ENCODE peak calls at places on chromosomes 4 and X, in ten cellular contexts. One of them, this sample, is unnamed.

GRCh38 chrX:118727686-118728339 is 407 bp downstream of the IL13RA1 start:
- DNase-seq in KG1: no peak
- DNase-seq in GM04504: no peak
- DNase-seq in activated CD8-positive, alpha-beta memory T cell treated with anti-CD3 and anti-CD28 coated beads, Interleukin-2, amount 50 U/mL, for 48 hours: peak; percentile 48
- DNase-seq in RWPE1: no peak
- DNase-seq in adrenal gland: peak; percentile 61
- DNase-seq in transverse colon: peak; percentile 46
- DNase-seq in activated T-helper 2 cell treated with anti-CD3 and anti-CD28 coated beads, Interferon-gamma antibody, Interleukin-2, Interleukin-4, amounts not matched to agents 10 μg/mL and 5 μg/mL and 100 μg/mL, durations not matched to agents 14 hours and 24 hours and 36 hours: no peak
- DNase-seq in stimulated activated CD4-positive, alpha-beta T cell treated with anti-CD3 and anti-CD28 coated beads, TNF-alpha, amount 100 ng/mL, for 48 hours: no peak
- DNase-seq in ovary: peak; percentile 66
- DNase-seq in this sample: no peak

GRCh38 chrX:103730147-103730546 is 19.4 kb downstream of the TMEM31 start:
- DNase-seq in KG1: no peak
- DNase-seq in GM04504: no peak
- DNase-seq in activated CD8-positive, alpha-beta memory T cell treated with anti-CD3 and anti-CD28 coated beads, Interleukin-2, amount 50 U/mL, for 48 hours: no peak
- DNase-seq in RWPE1: no peak
- DNase-seq in adrenal gland: no peak
- DNase-seq in transverse colon: no peak
- DNase-seq in activated T-helper 2 cell treated with anti-CD3 and anti-CD28 coated beads, Interferon-gamma antibody, Interleukin-2, Interleukin-4, amounts not matched to agents 10 μg/mL and 5 μg/mL and 100 μg/mL, durations not matched to agents 14 hours and 24 hours and 36 hours: no peak
- DNase-seq in stimulated activated CD4-positive, alpha-beta T cell treated with anti-CD3 and anti-CD28 coated beads, TNF-alpha, amount 100 ng/mL, for 48 hours: no peak
- DNase-seq in ovary: no peak
- DNase-seq in this sample: no peak

GRCh38 chr4:632926-633325 is 7.6 kb downstream of the PDE6B start:
- DNase-seq in KG1: no peak
- DNase-seq in GM04504: no peak
- DNase-seq in activated CD8-positive, alpha-beta memory T cell treated with anti-CD3 and anti-CD28 coated beads, Interleukin-2, amount 50 U/mL, for 48 hours: no peak
- DNase-seq in RWPE1: no peak
- DNase-seq in adrenal gland: no peak
- DNase-seq in transverse colon: no peak
- DNase-seq in activated T-helper 2 cell treated with anti-CD3 and anti-CD28 coated beads, Interferon-gamma antibody, Interleukin-2, Interleukin-4, amounts not matched to agents 10 μg/mL and 5 μg/mL and 100 μg/mL, durations not matched to agents 14 hours and 24 hours and 36 hours: no peak
- DNase-seq in stimulated activated CD4-positive, alpha-beta T cell treated with anti-CD3 and anti-CD28 coated beads, TNF-alpha, amount 100 ng/mL, for 48 hours: no peak
- DNase-seq in ovary: no peak
- DNase-seq in this sample: no peak

GRCh38 chr4:110195561-110196205 is 2.7 kb downstream of the ELOVL6 start:
- DNase-seq in KG1: peak; percentile 59
- DNase-seq in GM04504: no peak
- DNase-seq in activated CD8-positive, alpha-beta memory T cell treated with anti-CD3 and anti-CD28 coated beads, Interleukin-2, amount 50 U/mL, for 48 hours: no peak
- DNase-seq in RWPE1: peak; percentile 19
- DNase-seq in adrenal gland: no peak
- DNase-seq in transverse colon: no peak
- DNase-seq in activated T-helper 2 cell treated with anti-CD3 and anti-CD28 coated beads, Interferon-gamma antibody, Interleukin-2, Interleukin-4, amounts not matched to agents 10 μg/mL and 5 μg/mL and 100 μg/mL, durations not matched to agents 14 hours and 24 hours and 36 hours: no peak
- DNase-seq in stimulated activated CD4-positive, alpha-beta T cell treated with anti-CD3 and anti-CD28 coated beads, TNF-alpha, amount 100 ng/mL, for 48 hours: no peak
- DNase-seq in ovary: no peak
- DNase-seq in this sample: no peak

GRCh38 chr4:71518283-71518989 is 179.6 kb downstream of the SLC4A4 start:
- DNase-seq in KG1: no peak
- DNase-seq in GM04504: no peak
- DNase-seq in activated CD8-positive, alpha-beta memory T cell treated with anti-CD3 and anti-CD28 coated beads, Interleukin-2, amount 50 U/mL, for 48 hours: no peak
- DNase-seq in RWPE1: no peak
- DNase-seq in adrenal gland: no peak
- DNase-seq in transverse colon: no peak
- DNase-seq in activated T-helper 2 cell treated with anti-CD3 and anti-CD28 coated beads, Interferon-gamma antibody, Interleukin-2, Interleukin-4, amounts not matched to agents 10 μg/mL and 5 μg/mL and 100 μg/mL, durations not matched to agents 14 hours and 24 hours and 36 hours: no peak
- DNase-seq in stimulated activated CD4-positive, alpha-beta T cell treated with anti-CD3 and anti-CD28 coated beads, TNF-alpha, amount 100 ng/mL, for 48 hours: no peak
- DNase-seq in ovary: no peak
- DNase-seq in this sample: no peak

GRCh38 chr4:61427818-61428495 is 227.8 kb downstream of the ADGRL3 start:
- DNase-seq in KG1: no peak
- DNase-seq in GM04504: no peak
- DNase-seq in activated CD8-positive, alpha-beta memory T cell treated with anti-CD3 and anti-CD28 coated beads, Interleukin-2, amount 50 U/mL, for 48 hours: no peak
- DNase-seq in RWPE1: no peak
- DNase-seq in adrenal gland: no peak
- DNase-seq in transverse colon: no peak
- DNase-seq in activated T-helper 2 cell treated with anti-CD3 and anti-CD28 coated beads, Interferon-gamma antibody, Interleukin-2, Interleukin-4, amounts not matched to agents 10 μg/mL and 5 μg/mL and 100 μg/mL, durations not matched to agents 14 hours and 24 hours and 36 hours: no peak
- DNase-seq in stimulated activated CD4-positive, alpha-beta T cell treated with anti-CD3 and anti-CD28 coated beads, TNF-alpha, amount 100 ng/mL, for 48 hours: no peak
- DNase-seq in ovary: no peak
- DNase-seq in this sample: no peak

GRCh38 chrX:119989905-119990408 is 46.4 kb upstream of the NKAP start:
- DNase-seq in KG1: no peak
- DNase-seq in GM04504: no peak
- DNase-seq in activated CD8-positive, alpha-beta memory T cell treated with anti-CD3 and anti-CD28 coated beads, Interleukin-2, amount 50 U/mL, for 48 hours: no peak
- DNase-seq in RWPE1: no peak
- DNase-seq in adrenal gland: no peak
- DNase-seq in transverse colon: no peak
- DNase-seq in activated T-helper 2 cell treated with anti-CD3 and anti-CD28 coated beads, Interferon-gamma antibody, Interleukin-2, Interleukin-4, amounts not matched to agents 10 μg/mL and 5 μg/mL and 100 μg/mL, durations not matched to agents 14 hours and 24 hours and 36 hours: no peak
- DNase-seq in stimulated activated CD4-positive, alpha-beta T cell treated with anti-CD3 and anti-CD28 coated beads, TNF-alpha, amount 100 ng/mL, for 48 hours: no peak
- DNase-seq in ovary: no peak
- DNase-seq in this sample: no peak

GRCh38 chr4:16837475-16837874 is 61.0 kb downstream of the LDB2 start:
- DNase-seq in KG1: no peak
- DNase-seq in GM04504: no peak
- DNase-seq in activated CD8-positive, alpha-beta memory T cell treated with anti-CD3 and anti-CD28 coated beads, Interleukin-2, amount 50 U/mL, for 48 hours: no peak
- DNase-seq in RWPE1: no peak
- DNase-seq in adrenal gland: no peak
- DNase-seq in transverse colon: no peak
- DNase-seq in activated T-helper 2 cell treated with anti-CD3 and anti-CD28 coated beads, Interferon-gamma antibody, Interleukin-2, Interleukin-4, amounts not matched to agents 10 μg/mL and 5 μg/mL and 100 μg/mL, durations not matched to agents 14 hours and 24 hours and 36 hours: no peak
- DNase-seq in stimulated activated CD4-positive, alpha-beta T cell treated with anti-CD3 and anti-CD28 coated beads, TNF-alpha, amount 100 ng/mL, for 48 hours: no peak
- DNase-seq in ovary: no peak
- DNase-seq in this sample: no peak

GRCh38 chrX:130756233-130756632 is 146.8 kb downstream of the ENOX2 start:
- DNase-seq in KG1: no peak
- DNase-seq in GM04504: no peak
- DNase-seq in activated CD8-positive, alpha-beta memory T cell treated with anti-CD3 and anti-CD28 coated beads, Interleukin-2, amount 50 U/mL, for 48 hours: no peak
- DNase-seq in RWPE1: no peak
- DNase-seq in adrenal gland: no peak
- DNase-seq in transverse colon: no peak
- DNase-seq in activated T-helper 2 cell treated with anti-CD3 and anti-CD28 coated beads, Interferon-gamma antibody, Interleukin-2, Interleukin-4, amounts not matched to agents 10 μg/mL and 5 μg/mL and 100 μg/mL, durations not matched to agents 14 hours and 24 hours and 36 hours: no peak
- DNase-seq in stimulated activated CD4-positive, alpha-beta T cell treated with anti-CD3 and anti-CD28 coated beads, TNF-alpha, amount 100 ng/mL, for 48 hours: no peak
- DNase-seq in ovary: no peak
- DNase-seq in this sample: no peak

GRCh38 chrX:15207384-15207783 is 62.5 kb downstream of the ASB9 start:
- DNase-seq in KG1: no peak
- DNase-seq in GM04504: no peak
- DNase-seq in activated CD8-positive, alpha-beta memory T cell treated with anti-CD3 and anti-CD28 coated beads, Interleukin-2, amount 50 U/mL, for 48 hours: no peak
- DNase-seq in RWPE1: no peak
- DNase-seq in adrenal gland: no peak
- DNase-seq in transverse colon: no peak
- DNase-seq in activated T-helper 2 cell treated with anti-CD3 and anti-CD28 coated beads, Interferon-gamma antibody, Interleukin-2, Interleukin-4, amounts not matched to agents 10 μg/mL and 5 μg/mL and 100 μg/mL, durations not matched to agents 14 hours and 24 hours and 36 hours: no peak
- DNase-seq in stimulated activated CD4-positive, alpha-beta T cell treated with anti-CD3 and anti-CD28 coated beads, TNF-alpha, amount 100 ng/mL, for 48 hours: no peak
- DNase-seq in ovary: no peak
- DNase-seq in this sample: no peak

GRCh38 chrX:40933132-40934078 is 151.8 kb upstream of the USP9X start:
- DNase-seq in KG1: peak; percentile 19
- DNase-seq in GM04504: no peak
- DNase-seq in activated CD8-positive, alpha-beta memory T cell treated with anti-CD3 and anti-CD28 coated beads, Interleukin-2, amount 50 U/mL, for 48 hours: no peak
- DNase-seq in RWPE1: no peak
- DNase-seq in adrenal gland: no peak
- DNase-seq in transverse colon: no peak
- DNase-seq in activated T-helper 2 cell treated with anti-CD3 and anti-CD28 coated beads, Interferon-gamma antibody, Interleukin-2, Interleukin-4, amounts not matched to agents 10 μg/mL and 5 μg/mL and 100 μg/mL, durations not matched to agents 14 hours and 24 hours and 36 hours: peak; percentile 12
- DNase-seq in stimulated activated CD4-positive, alpha-beta T cell treated with anti-CD3 and anti-CD28 coated beads, TNF-alpha, amount 100 ng/mL, for 48 hours: no peak
- DNase-seq in ovary: no peak
- DNase-seq in this sample: peak; percentile 61

GRCh38 chr4:177356921-177357320 is 47.2 kb downstream of the NEIL3 start:
- DNase-seq in KG1: no peak
- DNase-seq in GM04504: no peak
- DNase-seq in activated CD8-positive, alpha-beta memory T cell treated with anti-CD3 and anti-CD28 coated beads, Interleukin-2, amount 50 U/mL, for 48 hours: no peak
- DNase-seq in RWPE1: no peak
- DNase-seq in adrenal gland: no peak
- DNase-seq in transverse colon: no peak
- DNase-seq in activated T-helper 2 cell treated with anti-CD3 and anti-CD28 coated beads, Interferon-gamma antibody, Interleukin-2, Interleukin-4, amounts not matched to agents 10 μg/mL and 5 μg/mL and 100 μg/mL, durations not matched to agents 14 hours and 24 hours and 36 hours: no peak
- DNase-seq in stimulated activated CD4-positive, alpha-beta T cell treated with anti-CD3 and anti-CD28 coated beads, TNF-alpha, amount 100 ng/mL, for 48 hours: no peak
- DNase-seq in ovary: no peak
- DNase-seq in this sample: no peak

GRCh38 chrX:132480581-132481203 is 8.1 kb downstream of the MBNL3 start:
- DNase-seq in KG1: peak; percentile 69
- DNase-seq in GM04504: peak; percentile 66
- DNase-seq in activated CD8-positive, alpha-beta memory T cell treated with anti-CD3 and anti-CD28 coated beads, Interleukin-2, amount 50 U/mL, for 48 hours: no peak
- DNase-seq in RWPE1: no peak
- DNase-seq in adrenal gland: peak; percentile 21
- DNase-seq in transverse colon: peak; percentile 64
- DNase-seq in activated T-helper 2 cell treated with anti-CD3 and anti-CD28 coated beads, Interferon-gamma antibody, Interleukin-2, Interleukin-4, amounts not matched to agents 10 μg/mL and 5 μg/mL and 100 μg/mL, durations not matched to agents 14 hours and 24 hours and 36 hours: peak; percentile 16
- DNase-seq in stimulated activated CD4-positive, alpha-beta T cell treated with anti-CD3 and anti-CD28 coated beads, TNF-alpha, amount 100 ng/mL, for 48 hours: no peak
- DNase-seq in ovary: peak; percentile 9
- DNase-seq in this sample: peak; percentile 64

GRCh38 chr4:184907216-184907615 is 81.4 kb upstream of the ACSL1 start:
- DNase-seq in KG1: no peak
- DNase-seq in GM04504: no peak
- DNase-seq in activated CD8-positive, alpha-beta memory T cell treated with anti-CD3 and anti-CD28 coated beads, Interleukin-2, amount 50 U/mL, for 48 hours: no peak
- DNase-seq in RWPE1: no peak
- DNase-seq in adrenal gland: no peak
- DNase-seq in transverse colon: no peak
- DNase-seq in activated T-helper 2 cell treated with anti-CD3 and anti-CD28 coated beads, Interferon-gamma antibody, Interleukin-2, Interleukin-4, amounts not matched to agents 10 μg/mL and 5 μg/mL and 100 μg/mL, durations not matched to agents 14 hours and 24 hours and 36 hours: no peak
- DNase-seq in stimulated activated CD4-positive, alpha-beta T cell treated with anti-CD3 and anti-CD28 coated beads, TNF-alpha, amount 100 ng/mL, for 48 hours: no peak
- DNase-seq in ovary: no peak
- DNase-seq in this sample: no peak

GRCh38 chr4:8157496-8157895 is 1.1 kb downstream of the ABLIM2 start:
- DNase-seq in KG1: no peak
- DNase-seq in GM04504: no peak
- DNase-seq in activated CD8-positive, alpha-beta memory T cell treated with anti-CD3 and anti-CD28 coated beads, Interleukin-2, amount 50 U/mL, for 48 hours: no peak
- DNase-seq in RWPE1: no peak
- DNase-seq in adrenal gland: peak; percentile 52
- DNase-seq in transverse colon: no peak
- DNase-seq in activated T-helper 2 cell treated with anti-CD3 and anti-CD28 coated beads, Interferon-gamma antibody, Interleukin-2, Interleukin-4, amounts not matched to agents 10 μg/mL and 5 μg/mL and 100 μg/mL, durations not matched to agents 14 hours and 24 hours and 36 hours: no peak
- DNase-seq in stimulated activated CD4-positive, alpha-beta T cell treated with anti-CD3 and anti-CD28 coated beads, TNF-alpha, amount 100 ng/mL, for 48 hours: no peak
- DNase-seq in ovary: peak; percentile 47
- DNase-seq in this sample: no peak

GRCh38 chr4:99185581-99185980 is 33.5 kb downstream of the ADH6 start:
- DNase-seq in KG1: no peak
- DNase-seq in GM04504: no peak
- DNase-seq in activated CD8-positive, alpha-beta memory T cell treated with anti-CD3 and anti-CD28 coated beads, Interleukin-2, amount 50 U/mL, for 48 hours: no peak
- DNase-seq in RWPE1: no peak
- DNase-seq in adrenal gland: no peak
- DNase-seq in transverse colon: no peak
- DNase-seq in activated T-helper 2 cell treated with anti-CD3 and anti-CD28 coated beads, Interferon-gamma antibody, Interleukin-2, Interleukin-4, amounts not matched to agents 10 μg/mL and 5 μg/mL and 100 μg/mL, durations not matched to agents 14 hours and 24 hours and 36 hours: no peak
- DNase-seq in stimulated activated CD4-positive, alpha-beta T cell treated with anti-CD3 and anti-CD28 coated beads, TNF-alpha, amount 100 ng/mL, for 48 hours: no peak
- DNase-seq in ovary: no peak
- DNase-seq in this sample: no peak

GRCh38 chr4:22969314-22969896 is 276.7 kb downstream of the GBA3 start:
- DNase-seq in KG1: no peak
- DNase-seq in GM04504: peak; percentile 40
- DNase-seq in activated CD8-positive, alpha-beta memory T cell treated with anti-CD3 and anti-CD28 coated beads, Interleukin-2, amount 50 U/mL, for 48 hours: no peak
- DNase-seq in RWPE1: peak; percentile 38
- DNase-seq in adrenal gland: no peak
- DNase-seq in transverse colon: no peak
- DNase-seq in activated T-helper 2 cell treated with anti-CD3 and anti-CD28 coated beads, Interferon-gamma antibody, Interleukin-2, Interleukin-4, amounts not matched to agents 10 μg/mL and 5 μg/mL and 100 μg/mL, durations not matched to agents 14 hours and 24 hours and 36 hours: no peak
- DNase-seq in stimulated activated CD4-positive, alpha-beta T cell treated with anti-CD3 and anti-CD28 coated beads, TNF-alpha, amount 100 ng/mL, for 48 hours: no peak
- DNase-seq in ovary: no peak
- DNase-seq in this sample: no peak

GRCh38 chr4:59553739-59554126 is 1646.4 kb upstream of the ADGRL3 start:
- DNase-seq in KG1: no peak
- DNase-seq in GM04504: peak; percentile 12
- DNase-seq in activated CD8-positive, alpha-beta memory T cell treated with anti-CD3 and anti-CD28 coated beads, Interleukin-2, amount 50 U/mL, for 48 hours: no peak
- DNase-seq in RWPE1: peak; percentile 57
- DNase-seq in adrenal gland: no peak
- DNase-seq in transverse colon: no peak
- DNase-seq in activated T-helper 2 cell treated with anti-CD3 and anti-CD28 coated beads, Interferon-gamma antibody, Interleukin-2, Interleukin-4, amounts not matched to agents 10 μg/mL and 5 μg/mL and 100 μg/mL, durations not matched to agents 14 hours and 24 hours and 36 hours: no peak
- DNase-seq in stimulated activated CD4-positive, alpha-beta T cell treated with anti-CD3 and anti-CD28 coated beads, TNF-alpha, amount 100 ng/mL, for 48 hours: no peak
- DNase-seq in ovary: no peak
- DNase-seq in this sample: no peak

GRCh38 chrX:54483946-54484345 is 12.1 kb downstream of the FGD1 start:
- DNase-seq in KG1: no peak
- DNase-seq in GM04504: no peak
- DNase-seq in activated CD8-positive, alpha-beta memory T cell treated with anti-CD3 and anti-CD28 coated beads, Interleukin-2, amount 50 U/mL, for 48 hours: no peak
- DNase-seq in RWPE1: no peak
- DNase-seq in adrenal gland: no peak
- DNase-seq in transverse colon: no peak
- DNase-seq in activated T-helper 2 cell treated with anti-CD3 and anti-CD28 coated beads, Interferon-gamma antibody, Interleukin-2, Interleukin-4, amounts not matched to agents 10 μg/mL and 5 μg/mL and 100 μg/mL, durations not matched to agents 14 hours and 24 hours and 36 hours: no peak
- DNase-seq in stimulated activated CD4-positive, alpha-beta T cell treated with anti-CD3 and anti-CD28 coated beads, TNF-alpha, amount 100 ng/mL, for 48 hours: no peak
- DNase-seq in ovary: no peak
- DNase-seq in this sample: no peak

GRCh38 chrX:23904096-23904495 is 3.6 kb downstream of the APOO start:
- DNase-seq in KG1: no peak
- DNase-seq in GM04504: no peak
- DNase-seq in activated CD8-positive, alpha-beta memory T cell treated with anti-CD3 and anti-CD28 coated beads, Interleukin-2, amount 50 U/mL, for 48 hours: no peak
- DNase-seq in RWPE1: no peak
- DNase-seq in adrenal gland: no peak
- DNase-seq in transverse colon: no peak
- DNase-seq in activated T-helper 2 cell treated with anti-CD3 and anti-CD28 coated beads, Interferon-gamma antibody, Interleukin-2, Interleukin-4, amounts not matched to agents 10 μg/mL and 5 μg/mL and 100 μg/mL, durations not matched to agents 14 hours and 24 hours and 36 hours: no peak
- DNase-seq in stimulated activated CD4-positive, alpha-beta T cell treated with anti-CD3 and anti-CD28 coated beads, TNF-alpha, amount 100 ng/mL, for 48 hours: no peak
- DNase-seq in ovary: no peak
- DNase-seq in this sample: no peak

GRCh38 chr4:26372525-26373172 is 51.8 kb downstream of the RBPJ start:
- DNase-seq in KG1: peak; percentile 83
- DNase-seq in GM04504: no peak
- DNase-seq in activated CD8-positive, alpha-beta memory T cell treated with anti-CD3 and anti-CD28 coated beads, Interleukin-2, amount 50 U/mL, for 48 hours: peak; percentile 59
- DNase-seq in RWPE1: no peak
- DNase-seq in adrenal gland: no peak
- DNase-seq in transverse colon: no peak
- DNase-seq in activated T-helper 2 cell treated with anti-CD3 and anti-CD28 coated beads, Interferon-gamma antibody, Interleukin-2, Interleukin-4, amounts not matched to agents 10 μg/mL and 5 μg/mL and 100 μg/mL, durations not matched to agents 14 hours and 24 hours and 36 hours: peak; percentile 58
- DNase-seq in stimulated activated CD4-positive, alpha-beta T cell treated with anti-CD3 and anti-CD28 coated beads, TNF-alpha, amount 100 ng/mL, for 48 hours: peak; percentile 21
- DNase-seq in ovary: no peak
- DNase-seq in this sample: no peak

GRCh38 chr4:61210186-61210939 is 10.2 kb downstream of the ADGRL3 start:
- DNase-seq in KG1: no peak
- DNase-seq in GM04504: no peak
- DNase-seq in activated CD8-positive, alpha-beta memory T cell treated with anti-CD3 and anti-CD28 coated beads, Interleukin-2, amount 50 U/mL, for 48 hours: no peak
- DNase-seq in RWPE1: no peak
- DNase-seq in adrenal gland: no peak
- DNase-seq in transverse colon: no peak
- DNase-seq in activated T-helper 2 cell treated with anti-CD3 and anti-CD28 coated beads, Interferon-gamma antibody, Interleukin-2, Interleukin-4, amounts not matched to agents 10 μg/mL and 5 μg/mL and 100 μg/mL, durations not matched to agents 14 hours and 24 hours and 36 hours: no peak
- DNase-seq in stimulated activated CD4-positive, alpha-beta T cell treated with anti-CD3 and anti-CD28 coated beads, TNF-alpha, amount 100 ng/mL, for 48 hours: no peak
- DNase-seq in ovary: no peak
- DNase-seq in this sample: no peak

GRCh38 chr4:157023941-157024340 is 52.0 kb upstream of the GLRB start:
- DNase-seq in KG1: no peak
- DNase-seq in GM04504: no peak
- DNase-seq in activated CD8-positive, alpha-beta memory T cell treated with anti-CD3 and anti-CD28 coated beads, Interleukin-2, amount 50 U/mL, for 48 hours: no peak
- DNase-seq in RWPE1: no peak
- DNase-seq in adrenal gland: no peak
- DNase-seq in transverse colon: no peak
- DNase-seq in activated T-helper 2 cell treated with anti-CD3 and anti-CD28 coated beads, Interferon-gamma antibody, Interleukin-2, Interleukin-4, amounts not matched to agents 10 μg/mL and 5 μg/mL and 100 μg/mL, durations not matched to agents 14 hours and 24 hours and 36 hours: no peak
- DNase-seq in stimulated activated CD4-positive, alpha-beta T cell treated with anti-CD3 and anti-CD28 coated beads, TNF-alpha, amount 100 ng/mL, for 48 hours: no peak
- DNase-seq in ovary: no peak
- DNase-seq in this sample: no peak

GRCh38 chr4:139838811-139839210 is 173.2 kb downstream of the MGST2 start:
- DNase-seq in KG1: no peak
- DNase-seq in GM04504: no peak
- DNase-seq in activated CD8-positive, alpha-beta memory T cell treated with anti-CD3 and anti-CD28 coated beads, Interleukin-2, amount 50 U/mL, for 48 hours: no peak
- DNase-seq in RWPE1: no peak
- DNase-seq in adrenal gland: no peak
- DNase-seq in transverse colon: no peak
- DNase-seq in activated T-helper 2 cell treated with anti-CD3 and anti-CD28 coated beads, Interferon-gamma antibody, Interleukin-2, Interleukin-4, amounts not matched to agents 10 μg/mL and 5 μg/mL and 100 μg/mL, durations not matched to agents 14 hours and 24 hours and 36 hours: no peak
- DNase-seq in stimulated activated CD4-positive, alpha-beta T cell treated with anti-CD3 and anti-CD28 coated beads, TNF-alpha, amount 100 ng/mL, for 48 hours: no peak
- DNase-seq in ovary: no peak
- DNase-seq in this sample: no peak

GRCh38 chr4:108168213-108168671 is 490 bp downstream of the LEF1 start:
- DNase-seq in KG1: peak; percentile 52
- DNase-seq in GM04504: peak; percentile 5
- DNase-seq in activated CD8-positive, alpha-beta memory T cell treated with anti-CD3 and anti-CD28 coated beads, Interleukin-2, amount 50 U/mL, for 48 hours: no peak
- DNase-seq in RWPE1: no peak
- DNase-seq in adrenal gland: no peak
- DNase-seq in transverse colon: no peak
- DNase-seq in activated T-helper 2 cell treated with anti-CD3 and anti-CD28 coated beads, Interferon-gamma antibody, Interleukin-2, Interleukin-4, amounts not matched to agents 10 μg/mL and 5 μg/mL and 100 μg/mL, durations not matched to agents 14 hours and 24 hours and 36 hours: no peak
- DNase-seq in stimulated activated CD4-positive, alpha-beta T cell treated with anti-CD3 and anti-CD28 coated beads, TNF-alpha, amount 100 ng/mL, for 48 hours: peak; percentile 31
- DNase-seq in ovary: no peak
- DNase-seq in this sample: no peak

GRCh38 chrX:20221902-20222301 is 44.8 kb downstream of the RPS6KA3 start:
- DNase-seq in KG1: no peak
- DNase-seq in GM04504: no peak
- DNase-seq in activated CD8-positive, alpha-beta memory T cell treated with anti-CD3 and anti-CD28 coated beads, Interleukin-2, amount 50 U/mL, for 48 hours: no peak
- DNase-seq in RWPE1: no peak
- DNase-seq in adrenal gland: no peak
- DNase-seq in transverse colon: no peak
- DNase-seq in activated T-helper 2 cell treated with anti-CD3 and anti-CD28 coated beads, Interferon-gamma antibody, Interleukin-2, Interleukin-4, amounts not matched to agents 10 μg/mL and 5 μg/mL and 100 μg/mL, durations not matched to agents 14 hours and 24 hours and 36 hours: no peak
- DNase-seq in stimulated activated CD4-positive, alpha-beta T cell treated with anti-CD3 and anti-CD28 coated beads, TNF-alpha, amount 100 ng/mL, for 48 hours: no peak
- DNase-seq in ovary: no peak
- DNase-seq in this sample: no peak

GRCh38 chrX:46840946-46841740 is 4.3 kb downstream of the RP2 start:
- DNase-seq in KG1: no peak
- DNase-seq in GM04504: no peak
- DNase-seq in activated CD8-positive, alpha-beta memory T cell treated with anti-CD3 and anti-CD28 coated beads, Interleukin-2, amount 50 U/mL, for 48 hours: no peak
- DNase-seq in RWPE1: no peak
- DNase-seq in adrenal gland: peak; percentile 44
- DNase-seq in transverse colon: no peak
- DNase-seq in activated T-helper 2 cell treated with anti-CD3 and anti-CD28 coated beads, Interferon-gamma antibody, Interleukin-2, Interleukin-4, amounts not matched to agents 10 μg/mL and 5 μg/mL and 100 μg/mL, durations not matched to agents 14 hours and 24 hours and 36 hours: no peak
- DNase-seq in stimulated activated CD4-positive, alpha-beta T cell treated with anti-CD3 and anti-CD28 coated beads, TNF-alpha, amount 100 ng/mL, for 48 hours: no peak
- DNase-seq in ovary: no peak
- DNase-seq in this sample: no peak

GRCh38 chr4:20809796-20810195 is 109.5 kb downstream of the PACRGL start:
- DNase-seq in KG1: no peak
- DNase-seq in GM04504: no peak
- DNase-seq in activated CD8-positive, alpha-beta memory T cell treated with anti-CD3 and anti-CD28 coated beads, Interleukin-2, amount 50 U/mL, for 48 hours: no peak
- DNase-seq in RWPE1: peak; percentile 83
- DNase-seq in adrenal gland: no peak
- DNase-seq in transverse colon: no peak
- DNase-seq in activated T-helper 2 cell treated with anti-CD3 and anti-CD28 coated beads, Interferon-gamma antibody, Interleukin-2, Interleukin-4, amounts not matched to agents 10 μg/mL and 5 μg/mL and 100 μg/mL, durations not matched to agents 14 hours and 24 hours and 36 hours: no peak
- DNase-seq in stimulated activated CD4-positive, alpha-beta T cell treated with anti-CD3 and anti-CD28 coated beads, TNF-alpha, amount 100 ng/mL, for 48 hours: no peak
- DNase-seq in ovary: no peak
- DNase-seq in this sample: no peak

This sample was measured in AG09319.